ENCODE peak calls at places on chromosomes 16 and 17, in four cellular contexts. O, V, U and T are unnamed samples.

GRCh38 chr17:61401280-61402072 is 1.8 kb downstream of the TBX2 start:
- DNase-seq in V (no peak), O (no peak), U (no peak), T (no peak)

GRCh38 chr16:8866118-8866883 is 2.5 kb downstream of the CARHSP1 start:
- DNase-seq in U (no peak), O (no peak), V (no peak), T (no peak)

GRCh38 chr16:47565454-47565853 is 104.3 kb downstream of the PHKB start:
- DNase-seq in V (no peak), U (peak), O (no peak), T (no peak)

GRCh38 chr16:50428116-50428515 is 59.3 kb upstream of the BRD7 start:
- DNase-seq in O (no peak), V (no peak), U (peak), T (no peak)

GRCh38 chr16:81520560-81521135 is 76.0 kb downstream of the CMIP start:
- DNase-seq in O (no peak), U (peak), V (no peak), T (no peak)

GRCh38 chr17:63544467-63545301 is 5.6 kb upstream of the DCAF7 start:
- DNase-seq in V (no peak), O (no peak), U (no peak), T (no peak)

GRCh38 chr17:80598813-80599545 is 54.3 kb downstream of the RPTOR start:
- DNase-seq in U (no peak), V (no peak), O (no peak), T (no peak)

GRCh38 chr17:41910701-41911391 is 7.9 kb downstream of the ACLY start:
- DNase-seq in O (no peak), V (no peak), U (peak), T (no peak)

GRCh38 chr16:28879261-28879840 is 1.1 kb downstream of the ATP2A1 start:
- DNase-seq in V (no peak), O (no peak), U (no peak), T (no peak)

GRCh38 chr17:58341861-58342475 is 10.0 kb downstream of the SUPT4H1 start:
- DNase-seq in O (no peak), U (no peak), V (no peak), T (no peak)

GRCh38 chr17:68909066-68909465 is 46.1 kb downstream of the ABCA8 start:
- DNase-seq in O (no peak), V (no peak), U (peak), T (no peak)